ENCODE peak calls at places on chromosomes 7 and 10, in eight cellular contexts. One of them, this sample, is unnamed.

GRCh38 chr10:79331709-79332108 is 15.6 kb upstream of the PPIF start:
- DNase-seq in psoas muscle: no peak
- DNase-seq in CD4-positive, CD25-positive, alpha-beta regulatory T cell: peak; percentile 28
- DNase-seq in ovary: no peak
- DNase-seq in cardiac muscle cell: no peak
- DNase-seq in CD8-positive, alpha-beta T cell: peak; percentile 60
- DNase-seq in pancreas: no peak
- DNase-seq in osteoblast: peak; percentile 95
- DNase-seq in this sample: peak; percentile 65

GRCh38 chr10:5584895-5585516 is 60.2 kb downstream of the CALML3 start:
- DNase-seq in cardiac muscle cell: no peak
- DNase-seq in psoas muscle: no peak
- DNase-seq in osteoblast: no peak
- DNase-seq in CD4-positive, CD25-positive, alpha-beta regulatory T cell: no peak
- DNase-seq in CD8-positive, alpha-beta T cell: no peak
- DNase-seq in ovary: no peak
- DNase-seq in pancreas: peak; percentile 30
- DNase-seq in this sample: peak; percentile 91

GRCh38 chr7:114825423-114825951 is 96.4 kb upstream of the MDFIC start:
- DNase-seq in pancreas: no peak
- DNase-seq in CD4-positive, CD25-positive, alpha-beta regulatory T cell: no peak
- DNase-seq in cardiac muscle cell: no peak
- DNase-seq in psoas muscle: no peak
- DNase-seq in ovary: no peak
- DNase-seq in osteoblast: no peak
- DNase-seq in CD8-positive, alpha-beta T cell: no peak
- DNase-seq in this sample: no peak

GRCh38 chr10:5895804-5896203 is 5.8 kb downstream of the FBH1 start:
- DNase-seq in CD8-positive, alpha-beta T cell: no peak
- DNase-seq in CD4-positive, CD25-positive, alpha-beta regulatory T cell: peak; percentile 63
- DNase-seq in cardiac muscle cell: no peak
- DNase-seq in psoas muscle: no peak
- DNase-seq in ovary: no peak
- DNase-seq in pancreas: no peak
- DNase-seq in osteoblast: no peak
- DNase-seq in this sample: no peak

GRCh38 chr7:991729-992444 is 8.9 kb downstream of the CYP2W1 start:
- DNase-seq in cardiac muscle cell: no peak
- DNase-seq in osteoblast: no peak
- DNase-seq in psoas muscle: no peak
- DNase-seq in pancreas: no peak
- DNase-seq in CD4-positive, CD25-positive, alpha-beta regulatory T cell: no peak
- DNase-seq in CD8-positive, alpha-beta T cell: no peak
- DNase-seq in ovary: no peak
- DNase-seq in this sample: no peak

GRCh38 chr7:519429-519973 is at the start of gene PDGFA:
- DNase-seq in pancreas: peak; percentile 87
- DNase-seq in CD4-positive, CD25-positive, alpha-beta regulatory T cell: no peak
- DNase-seq in osteoblast: peak; percentile 97
- DNase-seq in psoas muscle: peak; percentile 77
- DNase-seq in ovary: no peak
- DNase-seq in cardiac muscle cell: peak; percentile 74
- DNase-seq in CD8-positive, alpha-beta T cell: no peak
- DNase-seq in this sample: no peak

GRCh38 chr10:5890519-5890878 is 456 bp downstream of the FBH1 start:
- DNase-seq in ovary: peak; percentile 19
- DNase-seq in pancreas: no peak
- DNase-seq in osteoblast: peak; percentile 80
- DNase-seq in cardiac muscle cell: peak; percentile 25
- DNase-seq in psoas muscle: no peak
- DNase-seq in CD8-positive, alpha-beta T cell: no peak
- DNase-seq in CD4-positive, CD25-positive, alpha-beta regulatory T cell: no peak
- DNase-seq in this sample: no peak

GRCh38 chr10:30701471-30702173 is 72.1 kb upstream of the LYZL2 start:
- DNase-seq in ovary: peak; percentile 13
- DNase-seq in pancreas: no peak
- DNase-seq in CD8-positive, alpha-beta T cell: peak; percentile 71
- DNase-seq in cardiac muscle cell: no peak
- DNase-seq in osteoblast: peak; percentile 45
- DNase-seq in psoas muscle: no peak
- DNase-seq in CD4-positive, CD25-positive, alpha-beta regulatory T cell: peak; percentile 78
- DNase-seq in this sample: no peak

GRCh38 chr10:16887565-16887964 is 70.3 kb upstream of the RSU1 start:
- DNase-seq in CD8-positive, alpha-beta T cell: no peak
- DNase-seq in CD4-positive, CD25-positive, alpha-beta regulatory T cell: no peak
- DNase-seq in pancreas: no peak
- DNase-seq in cardiac muscle cell: no peak
- DNase-seq in psoas muscle: no peak
- DNase-seq in ovary: no peak
- DNase-seq in osteoblast: no peak
- DNase-seq in this sample: no peak

GRCh38 chr10:62806246-62806645 is 1.7 kb downstream of the ADO start:
- DNase-seq in CD4-positive, CD25-positive, alpha-beta regulatory T cell: no peak
- DNase-seq in cardiac muscle cell: no peak
- DNase-seq in osteoblast: peak; percentile 87
- DNase-seq in ovary: no peak
- DNase-seq in psoas muscle: no peak
- DNase-seq in CD8-positive, alpha-beta T cell: no peak
- DNase-seq in pancreas: no peak
- DNase-seq in this sample: no peak

GRCh38 chr10:11035318-11035920 is 17.7 kb downstream of the CELF2 start:
- DNase-seq in CD4-positive, CD25-positive, alpha-beta regulatory T cell: no peak
- DNase-seq in psoas muscle: peak; percentile 66
- DNase-seq in osteoblast: peak; percentile 74
- DNase-seq in ovary: no peak
- DNase-seq in CD8-positive, alpha-beta T cell: no peak
- DNase-seq in cardiac muscle cell: no peak
- DNase-seq in pancreas: no peak
- DNase-seq in this sample: peak; percentile 17

GRCh38 chr10:104650072-104650471 is 9.0 kb downstream of the SORCS3 start:
- DNase-seq in cardiac muscle cell: peak; percentile 53
- DNase-seq in osteoblast: no peak
- DNase-seq in CD8-positive, alpha-beta T cell: no peak
- DNase-seq in ovary: no peak
- DNase-seq in CD4-positive, CD25-positive, alpha-beta regulatory T cell: no peak
- DNase-seq in psoas muscle: no peak
- DNase-seq in pancreas: no peak
- DNase-seq in this sample: no peak

GRCh38 chr7:47460251-47460989 is 121.5 kb downstream of the TNS3 start:
- DNase-seq in ovary: no peak
- DNase-seq in pancreas: no peak
- DNase-seq in osteoblast: no peak
- DNase-seq in CD4-positive, CD25-positive, alpha-beta regulatory T cell: no peak
- DNase-seq in CD8-positive, alpha-beta T cell: no peak
- DNase-seq in cardiac muscle cell: no peak
- DNase-seq in psoas muscle: no peak
- DNase-seq in this sample: no peak

GRCh38 chr10:44347609-44348400 is 37.1 kb downstream of the CXCL12 start:
- DNase-seq in CD8-positive, alpha-beta T cell: no peak
- DNase-seq in pancreas: no peak
- DNase-seq in CD4-positive, CD25-positive, alpha-beta regulatory T cell: no peak
- DNase-seq in ovary: no peak
- DNase-seq in psoas muscle: no peak
- DNase-seq in cardiac muscle cell: no peak
- DNase-seq in osteoblast: no peak
- DNase-seq in this sample: no peak

GRCh38 chr7:47102442-47102841 is 479.5 kb downstream of the TNS3 start:
- DNase-seq in osteoblast: no peak
- DNase-seq in ovary: no peak
- DNase-seq in psoas muscle: no peak
- DNase-seq in cardiac muscle cell: no peak
- DNase-seq in pancreas: no peak
- DNase-seq in CD8-positive, alpha-beta T cell: no peak
- DNase-seq in CD4-positive, CD25-positive, alpha-beta regulatory T cell: no peak
- DNase-seq in this sample: no peak

GRCh38 chr7:24869572-24869971 is 110.4 kb downstream of the OSBPL3 start:
- DNase-seq in cardiac muscle cell: no peak
- DNase-seq in CD4-positive, CD25-positive, alpha-beta regulatory T cell: no peak
- DNase-seq in psoas muscle: no peak
- DNase-seq in CD8-positive, alpha-beta T cell: no peak
- DNase-seq in osteoblast: no peak
- DNase-seq in pancreas: no peak
- DNase-seq in ovary: no peak
- DNase-seq in this sample: no peak
- H3K36me3 ChIP-seq in cardiac muscle cell: no peaks in the 10 kb centered on the region
- H3K36me3 ChIP-seq in CD4-positive, CD25-positive, alpha-beta regulatory T cell: peaks cover 44% of the 10 kb centered on the region
- H3K36me3 ChIP-seq in psoas muscle: peaks cover 22% of the 10 kb centered on the region
- H3K36me3 ChIP-seq in CD8-positive, alpha-beta T cell: no peaks in the 10 kb centered on the region
- H3K36me3 ChIP-seq in osteoblast: peaks cover 35% of the 10 kb centered on the region
- H3K36me3 ChIP-seq in pancreas: no peaks in the 10 kb centered on the region
- H3K36me3 ChIP-seq in ovary: no peaks in the 10 kb centered on the region
- H3K36me3 ChIP-seq in this sample: peaks cover 3% of the 10 kb centered on the region

DNA sequence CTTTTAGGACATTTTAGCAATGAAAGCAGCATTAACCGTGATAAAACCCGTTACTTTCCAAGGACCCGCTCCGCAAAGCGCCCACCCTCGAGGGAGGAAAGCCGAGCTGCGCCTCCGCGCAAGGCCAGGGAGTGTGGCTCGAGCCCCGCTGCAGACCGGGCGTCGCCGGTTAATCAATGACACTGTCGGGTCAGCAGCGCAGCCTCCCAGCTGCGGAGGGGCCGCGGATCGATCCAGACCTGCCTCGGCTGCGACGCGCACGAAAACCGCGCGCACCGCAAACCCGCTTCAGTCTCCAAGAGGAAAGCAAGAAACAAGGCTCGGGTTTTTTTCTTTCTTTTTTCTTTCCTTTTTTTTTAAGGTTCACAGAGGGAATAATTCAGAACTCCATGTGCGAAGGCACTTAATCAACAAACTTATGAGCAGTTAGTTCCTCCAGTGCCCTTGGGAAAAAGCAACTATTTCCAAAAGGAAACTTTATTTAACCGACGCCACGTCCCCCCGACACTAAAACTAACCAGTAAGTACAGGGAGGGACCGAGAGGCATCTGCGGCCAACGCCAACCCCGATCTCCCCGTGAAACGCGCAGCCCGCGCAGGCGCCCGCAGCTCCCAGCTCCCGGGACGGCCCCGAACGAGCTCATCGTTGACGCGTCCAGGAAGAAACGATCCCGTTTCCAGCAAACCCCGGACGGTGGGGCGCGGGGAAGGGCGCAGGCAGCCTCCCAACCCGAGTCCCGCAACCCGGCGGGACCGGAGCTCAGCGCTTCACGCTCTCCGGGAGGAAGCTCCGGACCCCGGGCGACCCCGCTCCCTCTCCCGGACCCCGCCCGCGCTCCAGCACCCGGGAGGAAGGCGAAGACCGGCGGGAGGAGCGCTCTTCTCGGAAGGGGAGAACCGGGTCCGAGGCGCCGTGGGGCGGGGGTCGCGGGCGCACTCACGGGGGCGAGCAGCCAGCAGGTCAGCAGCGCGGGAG is 599 bp downstream of the VIPR2 start:
- DNase-seq in cardiac muscle cell: peak; percentile 50
- DNase-seq in ovary: peak; percentile 48
- DNase-seq in pancreas: peak; percentile 81
- DNase-seq in CD8-positive, alpha-beta T cell: no peak
- DNase-seq in osteoblast: no peak
- DNase-seq in CD4-positive, CD25-positive, alpha-beta regulatory T cell: no peak
- DNase-seq in psoas muscle: peak; percentile 66
- DNase-seq in this sample: no peak
- H3K4me3 ChIP-seq in cardiac muscle cell: peak overlapping the region; percentile 42
- H3K4me3 ChIP-seq in ovary: peak overlapping the region; percentile 57
- H3K4me3 ChIP-seq in pancreas: peak overlapping the region; percentile 52
- H3K4me3 ChIP-seq in CD8-positive, alpha-beta T cell: peak overlapping the region; percentile 49
- H3K4me3 ChIP-seq in osteoblast: no peak overlapping the region
- H3K4me3 ChIP-seq in CD4-positive, CD25-positive, alpha-beta regulatory T cell: no peak overlapping the region
- H3K4me3 ChIP-seq in psoas muscle: peak overlapping the region; percentile 76
- H3K4me3 ChIP-seq in this sample: no peak overlapping the region

GRCh38 chr7:101058355-101058754 is 26.9 kb upstream of the TRIM56 start:
- DNase-seq in CD8-positive, alpha-beta T cell: peak; percentile 60
- DNase-seq in osteoblast: peak; percentile 74
- DNase-seq in CD4-positive, CD25-positive, alpha-beta regulatory T cell: peak; percentile 25
- DNase-seq in cardiac muscle cell: peak; percentile 91
- DNase-seq in pancreas: peak; percentile 88
- DNase-seq in psoas muscle: peak; percentile 75
- DNase-seq in ovary: peak; percentile 48
- DNase-seq in this sample: no peak

GRCh38 chr7:101060992-101061391 is 24.3 kb upstream of the TRIM56 start:
- DNase-seq in pancreas: no peak
- DNase-seq in CD4-positive, CD25-positive, alpha-beta regulatory T cell: no peak
- DNase-seq in cardiac muscle cell: no peak
- DNase-seq in CD8-positive, alpha-beta T cell: no peak
- DNase-seq in ovary: no peak
- DNase-seq in psoas muscle: no peak
- DNase-seq in osteoblast: no peak
- DNase-seq in this sample: no peak

DNA sequence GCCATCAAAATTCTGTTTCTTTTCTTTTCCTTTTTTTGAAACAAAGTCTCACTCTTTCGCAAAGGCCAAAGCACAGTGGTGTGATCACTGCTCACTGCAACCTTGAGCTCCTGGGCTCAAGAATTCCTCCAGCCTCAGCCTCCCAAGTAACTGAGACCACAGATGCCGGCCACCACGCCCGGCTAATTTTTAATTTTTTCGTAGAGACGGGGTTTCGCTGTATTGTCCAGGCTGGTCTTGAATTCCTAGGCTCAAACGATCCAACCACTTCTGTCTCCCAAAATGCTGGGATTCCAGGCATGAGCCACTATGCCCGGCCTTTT is 25.7 kb upstream of the TRIM56 start:
- DNase-seq in cardiac muscle cell: no peak
- DNase-seq in CD8-positive, alpha-beta T cell: no peak
- DNase-seq in ovary: no peak
- DNase-seq in osteoblast: no peak
- DNase-seq in pancreas: no peak
- DNase-seq in psoas muscle: no peak
- DNase-seq in CD4-positive, CD25-positive, alpha-beta regulatory T cell: no peak
- DNase-seq in this sample: no peak
- H3K27me3 ChIP-seq in cardiac muscle cell: peaks cover 66% of the 10 kb centered on the region
- H3K27me3 ChIP-seq in CD8-positive, alpha-beta T cell: no peaks in the 10 kb centered on the region
- H3K27me3 ChIP-seq in ovary: no peaks in the 10 kb centered on the region
- H3K27me3 ChIP-seq in osteoblast: peaks cover 24% of the 10 kb centered on the region
- H3K27me3 ChIP-seq in pancreas: no peaks in the 10 kb centered on the region
- H3K27me3 ChIP-seq in psoas muscle: no peaks in the 10 kb centered on the region
- H3K27me3 ChIP-seq in CD4-positive, CD25-positive, alpha-beta regulatory T cell: peaks cover 6% of the 10 kb centered on the region
- H3K27me3 ChIP-seq in this sample: peaks cover 8% of the 10 kb centered on the region

DNA sequence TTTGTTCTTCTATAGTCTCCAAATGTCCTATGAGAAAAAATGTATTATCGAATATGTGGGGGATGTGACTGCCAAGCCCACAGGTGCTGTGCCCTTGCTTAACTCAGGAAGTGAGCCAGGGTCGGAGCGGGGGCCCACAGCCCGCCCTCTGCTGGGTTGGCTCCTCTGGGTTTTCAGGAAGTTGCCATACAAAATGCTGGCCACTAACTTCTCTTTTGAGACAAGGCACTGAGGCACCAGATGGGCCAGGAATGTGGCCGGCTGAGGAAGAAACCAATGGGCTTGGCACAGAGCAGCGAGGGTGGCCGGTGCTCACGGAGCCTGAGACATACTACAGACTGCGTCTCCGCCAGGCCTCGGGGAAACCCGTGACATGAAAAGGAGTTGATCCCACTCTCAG is 58.9 kb downstream of the FAM53B start:
- DNase-seq in psoas muscle: peak; percentile 83
- DNase-seq in ovary: no peak
- DNase-seq in osteoblast: no peak
- DNase-seq in CD4-positive, CD25-positive, alpha-beta regulatory T cell: no peak
- DNase-seq in CD8-positive, alpha-beta T cell: peak; percentile 37
- DNase-seq in pancreas: no peak
- DNase-seq in cardiac muscle cell: no peak
- DNase-seq in this sample: no peak
- H3K36me3 ChIP-seq in psoas muscle: peaks cover 12% of the 10 kb centered on the region
- H3K36me3 ChIP-seq in ovary: no peaks in the 10 kb centered on the region
- H3K36me3 ChIP-seq in osteoblast: peaks cover 23% of the 10 kb centered on the region
- H3K36me3 ChIP-seq in CD4-positive, CD25-positive, alpha-beta regulatory T cell: peaks cover 27% of the 10 kb centered on the region
- H3K36me3 ChIP-seq in CD8-positive, alpha-beta T cell: peaks cover 2% of the 10 kb centered on the region
- H3K36me3 ChIP-seq in pancreas: peaks cover 5% of the 10 kb centered on the region
- H3K36me3 ChIP-seq in cardiac muscle cell: peaks cover 12% of the 10 kb centered on the region
- H3K36me3 ChIP-seq in this sample: peaks cover 6% of the 10 kb centered on the region

This sample was measured in BJ.